ENCODE peak calls at places on chromosomes 1 and 21, in seven cellular contexts. A, S, H, L, Q, O and W are unnamed samples.

GRCh38 chr1:160819186-160819585 is 23.2 kb downstream of the LY9 start:
- DNase-seq in A (no peak), S (no peak), H (no peak), L (no peak), Q (no peak), O (no peak), W (no peak)

GRCh38 chr1:159591981-159592380 is 4.4 kb downstream of the APCS start:
- DNase-seq in A (no peak), S (no peak), H (peak; percentile 35), L (no peak), Q (no peak), O (peak; percentile 3), W (peak; percentile 71)

GRCh38 chr1:17745564-17745955 is 9.6 kb upstream of the ACTL8 start:
- DNase-seq in A (no peak), S (no peak), H (no peak), L (no peak), Q (no peak), O (no peak), W (no peak)

GRCh38 chr1:8705104-8705503 is 112.3 kb downstream of the RERE start:
- DNase-seq in A (no peak), S (no peak), H (peak; percentile 46), L (no peak), Q (no peak), O (no peak), W (no peak)

GRCh38 chr1:35499652-35500176 is 57.5 kb downstream of the KIAA0319L start:
- DNase-seq in A (no peak), S (no peak), H (no peak), L (no peak), Q (no peak), O (no peak), W (no peak)

GRCh38 chr1:117629625-117630422 is 24.0 kb downstream of the TENT5C start:
- DNase-seq in A (no peak), S (no peak), H (no peak), L (no peak), Q (no peak), O (no peak), W (no peak)

GRCh38 chr1:66559517-66559916 is 25.6 kb downstream of the SGIP1 start:
- DNase-seq in A (no peak), S (no peak), H (no peak), L (no peak), Q (no peak), O (no peak), W (no peak)

GRCh38 chr1:36658838-36659237 is 176.1 kb upstream of the CSF3R start:
- DNase-seq in A (no peak), S (no peak), H (no peak), L (no peak), Q (no peak), O (no peak), W (no peak)

GRCh38 chr1:70483342-70483741 is 72.3 kb downstream of the CTH start:
- DNase-seq in A (no peak), S (no peak), H (no peak), L (no peak), Q (no peak), O (no peak), W (no peak)

GRCh38 chr1:20684651-20685050 is 23.5 kb upstream of the DDOST start:
- DNase-seq in A (no peak), S (no peak), H (no peak), L (no peak), Q (no peak), O (no peak), W (no peak)

GRCh38 chr1:87146538-87146937 is 182.1 kb upstream of the LMO4 start:
- DNase-seq in A (no peak), S (no peak), H (no peak), L (no peak), Q (no peak), O (no peak), W (peak; percentile 8)

GRCh38 chr1:23480187-23481025 is 3.6 kb downstream of the ASAP3 start:
- DNase-seq in A (no peak), S (no peak), H (no peak), L (no peak), Q (no peak), O (no peak), W (no peak)

GRCh38 chr1:189500777-189501176 is 976.9 kb downstream of the BRINP3 start:
- DNase-seq in A (no peak), S (no peak), H (peak; percentile 49), L (no peak), Q (no peak), O (peak; percentile 55), W (no peak)

GRCh38 chr1:115880981-115881672 is 40.2 kb upstream of the NHLH2 start:
- DNase-seq in A (no peak), S (no peak), H (no peak), L (no peak), Q (no peak), O (no peak), W (no peak)

GRCh38 chr1:169680377-169681019 is 30.9 kb downstream of the SELL start:
- DNase-seq in A (no peak), S (no peak), H (no peak), L (no peak), Q (no peak), O (no peak), W (no peak)

GRCh38 chr1:225519166-225519863 is 91.5 kb upstream of the LBR start:
- DNase-seq in A (peak; percentile 74), S (peak; percentile 82), H (no peak), L (no peak), Q (no peak), O (peak; percentile 28), W (peak; percentile 43)

GRCh38 chr1:58618303-58618702 is 41.3 kb upstream of the TACSTD2 start:
- DNase-seq in A (no peak), S (no peak), H (peak; percentile 91), L (no peak), Q (peak; percentile 61), O (peak; percentile 99), W (peak; percentile 89)

GRCh38 chr1:39915499-39916129 is 13.9 kb upstream of the MYCL start:
- DNase-seq in A (no peak), S (no peak), H (no peak), L (no peak), Q (no peak), O (no peak), W (no peak)

GRCh38 chr21:35116777-35117176 is 67.7 kb upstream of the RUNX1 start:
- DNase-seq in A (no peak), S (no peak), H (no peak), L (no peak), Q (no peak), O (no peak), W (no peak)

GRCh38 chr21:15277498-15277897 is 212.7 kb upstream of the NRIP1 start:
- DNase-seq in A (no peak), S (no peak), H (no peak), L (no peak), Q (no peak), O (no peak), W (no peak)

GRCh38 chr1:208445710-208446702 is 201.8 kb upstream of the PLXNA2 start:
- DNase-seq in A (no peak), S (no peak), H (peak; percentile 34), L (no peak), Q (no peak), O (no peak), W (no peak)

GRCh38 chr1:31072304-31072746 is 6.8 kb upstream of the PUM1 start:
- DNase-seq in A (no peak), S (peak; percentile 70), H (no peak), L (no peak), Q (no peak), O (no peak), W (no peak)

GRCh38 chr1:94555091-94555490 is 13.5 kb upstream of the F3 start:
- DNase-seq in A (no peak), S (no peak), H (no peak), L (no peak), Q (no peak), O (no peak), W (no peak)

GRCh38 chr1:79396901-79397300 is 390.4 kb upstream of the ADGRL4 start:
- DNase-seq in A (no peak), S (no peak), H (no peak), L (no peak), Q (no peak), O (no peak), W (no peak)

DNA sequence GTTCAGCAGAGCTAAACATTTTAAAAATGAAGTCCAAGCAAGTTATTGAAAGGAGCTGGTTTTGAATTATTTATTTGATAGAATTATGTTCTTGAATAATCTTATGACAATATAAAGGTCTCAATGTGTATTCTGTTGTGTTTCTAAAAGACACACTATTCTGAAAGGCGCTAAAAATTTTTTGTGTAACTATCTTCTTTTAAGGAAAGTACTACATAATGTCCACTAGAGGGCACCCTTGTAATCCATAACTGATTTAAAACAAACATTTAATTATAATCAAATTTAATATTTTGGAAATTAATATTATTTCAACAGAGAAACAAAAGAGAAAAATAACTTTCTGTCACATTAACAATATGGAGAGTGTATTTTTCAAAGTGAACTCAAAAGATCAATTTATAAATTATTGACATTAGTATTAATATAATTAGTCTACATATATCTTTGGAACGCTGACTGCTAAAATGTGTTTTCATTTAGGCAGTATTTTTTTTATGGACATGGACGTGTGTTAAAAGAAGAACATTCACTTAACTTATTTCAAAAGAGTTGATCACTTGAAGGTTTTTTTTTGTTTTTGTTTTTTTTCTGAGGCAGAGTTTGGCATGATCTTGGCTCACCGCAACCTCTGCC is 248.4 kb downstream of the DENND1B start:
- DNase-seq in A (no peak), S (no peak), H (peak; percentile 43), L (no peak), Q (no peak), O (peak; percentile 44), W (peak; percentile 60)
- TF ChIP-seq CTCF in A (peak; percentile 48), S (peak; percentile 88), H (peak; percentile 48), L (peak; percentile 92), Q (peak; percentile 75), O (peak; percentile 55), W (peak; percentile 49)

GRCh38 chr1:53683986-53684740 is 54.8 kb downstream of the GLIS1 start:
- DNase-seq in A (peak; percentile 40), S (no peak), H (no peak), L (no peak), Q (no peak), O (no peak), W (no peak)
- TF ChIP-seq CTCF in A (no peak), S (peak; percentile 61), H (no peak), L (peak; percentile 34), Q (no peak), O (peak; percentile 28), W (peak; percentile 20)

DNA sequence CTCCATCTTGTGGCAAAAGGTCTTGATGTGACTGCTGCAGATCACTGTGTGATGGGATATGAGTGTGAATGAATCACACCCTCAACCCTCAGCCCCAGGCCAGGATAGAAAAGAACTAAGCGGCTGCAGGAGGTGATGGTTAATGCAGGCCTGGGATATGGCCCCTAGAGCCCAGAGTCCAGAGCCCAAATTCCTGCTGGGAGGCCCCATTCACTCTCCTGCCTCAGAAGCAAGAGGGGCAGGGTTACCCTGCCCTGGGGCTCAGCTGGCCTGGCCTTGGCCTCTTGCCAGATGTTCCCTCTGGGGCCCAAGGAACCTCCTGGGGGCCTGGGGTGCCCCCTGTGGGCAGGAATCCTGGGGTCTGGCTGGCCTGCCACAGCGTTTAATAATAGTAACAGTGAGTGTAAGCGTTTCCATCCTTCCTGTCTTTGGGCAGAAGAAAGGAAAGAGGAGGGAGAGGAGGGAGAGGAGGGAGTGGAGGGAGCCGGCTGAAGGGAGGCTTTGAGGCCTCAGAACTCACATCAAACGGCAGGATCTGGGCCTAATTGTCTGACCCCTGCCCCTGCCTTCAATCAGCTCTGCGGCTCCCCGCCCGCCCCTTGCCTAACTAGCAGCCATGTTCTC is 26.2 kb downstream of the DMAP1 start:
- DNase-seq in A (peak; percentile 43), S (peak; percentile 64), H (peak; percentile 37), L (no peak), Q (no peak), O (peak; percentile 34), W (peak; percentile 48)
- TF ChIP-seq CTCF in A (no peak), S (peak; percentile 41), H (no peak), L (peak; percentile 23), Q (no peak), O (peak; percentile 37), W (peak; percentile 8)

GRCh38 chr1:202154148-202154765 is 6.1 kb downstream of the PTPN7 start:
- DNase-seq in A (no peak), S (no peak), H (no peak), L (no peak), Q (no peak), O (no peak), W (no peak)
- TF ChIP-seq CTCF in A (no peak), S (no peak), H (no peak), L (no peak), Q (no peak), O (no peak), W (no peak)